ENCODE peak calls at places on chromosome 17, in nine cellular contexts. K is NCI-H460; A is activated T-helper 1 cell treated with anti-CD3 and anti-CD28 coated beads, Interleukin-2, amount 50 U/mL, for 16 hours; D is HS-5; H is activated T-cell treated with anti-CD3 and anti-CD28 coated beads for 1 hour; O is AG09319; V is substantia nigra; B is lung microvascular endothelial cell; F is activated CD4-positive, CD25-positive, alpha-beta regulatory T cell treated with anti-CD3 and anti-CD28 coated beads, Interleukin-2, amount 50 U/mL, for 16 hours. Q is an unnamed sample.

GRCh38 chr17:78316867-78317816 is 42.7 kb downstream of the SOCS3 start:
- DNase-seq in D (no peak), F (no peak), H (no peak), O (no peak), A (no peak), B (peak; percentile 46), V (no peak), K (no peak), Q (no peak)

GRCh38 chr17:48577946-48578615 is at the start of gene HOXB4:
- DNase-seq in K (no peak), H (no peak), A (no peak), V (no peak), F (peak; percentile 29), B (peak; percentile 90), D (no peak), O (no peak), Q (peak; percentile 76)

GRCh38 chr17:70604854-70605253 is 435.5 kb downstream of the KCNJ2 start:
- DNase-seq in B (no peak), A (no peak), O (no peak), K (no peak), F (no peak), V (no peak), D (no peak), H (no peak), Q (no peak)

GRCh38 chr17:46817151-46817900 is 1.2 kb downstream of the WNT3 start:
- DNase-seq in K (no peak), D (no peak), B (no peak), O (no peak), V (no peak), H (no peak), F (no peak), A (no peak), Q (no peak)

GRCh38 chr17:2173005-2173404 is 118.1 kb downstream of the HIC1 start:
- DNase-seq in O (no peak), A (no peak), D (no peak), B (no peak), F (no peak), V (peak; percentile 8), K (no peak), H (no peak), Q (no peak)

GRCh38 chr17:10197721-10198508 is 491 bp downstream of the GAS7 start:
- DNase-seq in V (no peak), D (no peak), B (peak; percentile 35), O (no peak), H (no peak), K (no peak), A (no peak), F (no peak), Q (no peak)

GRCh38 chr17:16322636-16323035 is 30.6 kb downstream of the CENPV start:
- DNase-seq in O (peak; percentile 64), F (no peak), D (peak; percentile 70), H (no peak), K (no peak), A (no peak), V (no peak), B (no peak), Q (no peak)

GRCh38 chr17:57195790-57196460 is 60.4 kb upstream of the MSI2 start:
- DNase-seq in F (no peak), O (no peak), D (no peak), H (no peak), B (no peak), V (no peak), K (no peak), A (no peak), Q (no peak)

GRCh38 chr17:19386276-19386863 is 620 bp downstream of the MFAP4 start:
- DNase-seq in O (peak; percentile 48), B (no peak), H (no peak), A (no peak), F (no peak), D (peak; percentile 76), V (no peak), K (no peak), Q (no peak)

GRCh38 chr17:66855204-66855603 is 20.3 kb downstream of the CACNG5 start:
- DNase-seq in V (no peak), H (no peak), K (no peak), F (no peak), A (no peak), B (no peak), D (no peak), O (no peak), Q (no peak)

GRCh38 chr17:65794572-65794971 is 233.1 kb upstream of the AXIN2 start:
- DNase-seq in H (no peak), V (no peak), B (peak; percentile 29), K (peak; percentile 45), D (no peak), F (no peak), A (no peak), O (no peak), Q (no peak)

GRCh38 chr17:63490321-63490720 is 13.5 kb downstream of the ACE start:
- DNase-seq in V (no peak), D (no peak), H (no peak), O (no peak), F (no peak), B (no peak), K (no peak), A (no peak), Q (no peak)

GRCh38 chr17:2416010-2416734 is 15.3 kb upstream of the MNT start:
- DNase-seq in F (peak; percentile 80), O (no peak), K (peak; percentile 84), H (peak; percentile 87), D (peak; percentile 64), A (peak; percentile 80), V (peak; percentile 88), B (peak; percentile 87), Q (peak; percentile 76)

GRCh38 chr17:3035256-3035967 is 28.0 kb downstream of the OR1D5 start:
- DNase-seq in H (no peak), O (no peak), D (no peak), F (no peak), V (no peak), K (no peak), B (no peak), A (no peak), Q (no peak)

GRCh38 chr17:45692661-45693060 is 91.5 kb upstream of the CRHR1 start:
- DNase-seq in H (no peak), B (no peak), F (no peak), D (no peak), O (no peak), V (no peak), A (no peak), K (no peak), Q (no peak)

GRCh38 chr17:65020284-65020683 is 36.3 kb downstream of the GNA13 start:
- DNase-seq in D (peak; percentile 60), F (no peak), H (no peak), V (no peak), K (no peak), B (no peak), O (peak; percentile 63), A (no peak), Q (no peak)

GRCh38 chr17:1959871-1960569 is 65.1 kb downstream of the RTN4RL1 start:
- DNase-seq in F (no peak), O (peak; percentile 19), H (no peak), V (no peak), K (no peak), D (no peak), A (no peak), B (no peak), Q (no peak)

GRCh38 chr17:77779711-77780539 is 178.6 kb upstream of the TNRC6C start:
- DNase-seq in V (peak; percentile 31), A (no peak), D (no peak), F (no peak), B (no peak), K (no peak), O (no peak), H (no peak), Q (no peak)

GRCh38 chr17:58669853-58670252 is 22.0 kb downstream of the TEX14 start:
- DNase-seq in O (no peak), D (no peak), H (no peak), V (no peak), A (no peak), K (no peak), B (no peak), F (no peak), Q (no peak)

GRCh38 chr17:72903522-72903921 is 189.0 kb downstream of the SLC39A11 start:
- DNase-seq in K (no peak), F (no peak), O (no peak), D (no peak), H (no peak), V (no peak), B (no peak), A (no peak), Q (no peak)

GRCh38 chr17:27860971-27861669 is 32.0 kb downstream of the LYRM9 start:
- DNase-seq in K (no peak), V (no peak), B (no peak), A (no peak), D (no peak), H (no peak), F (no peak), O (no peak), Q (no peak)

GRCh38 chr17:39165178-39165843 is 650 bp downstream of the ARL5C start:
- DNase-seq in B (no peak), H (no peak), A (no peak), F (no peak), O (no peak), D (no peak), V (no peak), K (no peak), Q (no peak)

GRCh38 chr17:66964930-66965800 is 658 bp downstream of the CACNG4 start:
- DNase-seq in A (no peak), V (peak; percentile 15), F (no peak), B (peak; percentile 20), K (no peak), D (no peak), O (no peak), H (no peak), Q (no peak)

GRCh38 chr17:58556833-58557250 is 42.4 kb upstream of the MTMR4 start:
- DNase-seq in O (no peak), B (no peak), A (no peak), K (no peak), F (no peak), D (no peak), H (no peak), V (no peak), Q (no peak)

GRCh38 chr17:4807534-4808377 is 804 bp downstream of the PLD2 start:
- DNase-seq in B (no peak), V (no peak), F (no peak), A (no peak), O (no peak), D (no peak), H (no peak), K (no peak), Q (no peak)

GRCh38 chr17:66915204-66915611 is 49.3 kb upstream of the CACNG4 start:
- DNase-seq in V (no peak), F (no peak), H (no peak), D (no peak), A (no peak), K (peak; percentile 33), O (no peak), B (no peak), Q (no peak)

GRCh38 chr17:57356722-57357391 is 100.5 kb downstream of the MSI2 start:
- DNase-seq in H (no peak), O (no peak), F (no peak), D (no peak), K (no peak), A (no peak), V (peak; percentile 61), B (no peak), Q (no peak)

GRCh38 chr17:6450926-6451717 is 6.9 kb downstream of the PIMREG start:
- DNase-seq in D (no peak), O (no peak), V (no peak), H (no peak), K (no peak), F (no peak), B (no peak), A (no peak), Q (no peak)

GRCh38 chr17:49545007-49545660 is 30.5 kb upstream of the NXPH3 start:
- DNase-seq in F (no peak), O (no peak), V (no peak), A (no peak), H (no peak), B (no peak), K (no peak), D (no peak), Q (no peak)

GRCh38 chr17:45341389-45342158 is 24.8 kb upstream of the MAP3K14 start:
- DNase-seq in K (peak; percentile 80), H (no peak), D (peak; percentile 89), F (no peak), A (no peak), B (no peak), O (peak; percentile 85), V (no peak), Q (no peak)

GRCh38 chr17:15236281-15237105 is 28.6 kb downstream of the PMP22 start:
- DNase-seq in B (no peak), H (no peak), O (no peak), K (no peak), V (no peak), F (no peak), D (no peak), A (no peak), Q (no peak)